ENCODE peak calls at places on chromosome X, in ten cellular contexts. M is AG04449; N is ureter; X is mucosa of descending colon; O is stimulated activated CD8-positive, alpha-beta memory T cell treated with anti-CD3 and anti-CD28 coated beads, Interleukin-4, amount 100 ng/mL, for 24 hours; J is naive thymus-derived CD4-positive, alpha-beta T cell; V is CD4-positive, alpha-beta T cell; K is AG08395; Y is pancreas; Q is H4. I is an unnamed sample.

GRCh38 chrX:78168065-78168464 is 28.6 kb upstream of the TAF9B start:
- DNase-seq in M (no peak), N (no peak), X (no peak), O (no peak), J (no peak), V (no peak), K (no peak), Y (no peak), Q (no peak), I (no peak)

GRCh38 chrX:67545772-67546495 is 2.1 kb downstream of the AR start:
- DNase-seq in M (no peak), N (no peak), X (no peak), O (no peak), J (no peak), V (no peak), K (peak), Y (peak), Q (peak), I (no peak)

GRCh38 chrX:10617964-10618342 is 2.4 kb downstream of the MID1 start:
- DNase-seq in M (no peak), N (no peak), X (no peak), O (no peak), J (no peak), V (no peak), K (no peak), Y (no peak), Q (peak), I (peak)

GRCh38 chrX:18871161-18871880 is 112.6 kb downstream of the PHKA2 start:
- DNase-seq in M (no peak), N (no peak), X (no peak), O (no peak), J (no peak), V (no peak), K (no peak), Y (no peak), Q (no peak), I (no peak)

GRCh38 chrX:120456973-120457372 is 12.1 kb downstream of the LAMP2 start:
- DNase-seq in M (no peak), N (no peak), X (no peak), O (no peak), J (peak), V (no peak), K (peak), Y (no peak), Q (peak), I (no peak)

GRCh38 chrX:50333308-50333707 is 128.7 kb downstream of the CCNB3 start:
- DNase-seq in M (no peak), N (no peak), X (no peak), O (no peak), J (no peak), V (no peak), K (no peak), Y (no peak), Q (no peak), I (no peak)

GRCh38 chrX:100635989-100636320 is 651 bp downstream of the TSPAN6 start:
- DNase-seq in M (no peak), N (no peak), X (no peak), O (no peak), J (no peak), V (peak), K (no peak), Y (no peak), Q (no peak), I (no peak)

GRCh38 chrX:119389214-119389613 is 9.9 kb upstream of the SLC25A43 start:
- DNase-seq in M (no peak), N (no peak), X (no peak), O (no peak), J (no peak), V (no peak), K (no peak), Y (no peak), Q (no peak), I (peak)

GRCh38 chrX:67582436-67582835 is 38.6 kb downstream of the AR start:
- DNase-seq in M (no peak), N (no peak), X (no peak), O (no peak), J (no peak), V (no peak), K (no peak), Y (no peak), Q (no peak), I (no peak)

GRCh38 chrX:54708404-54708803 is 89.7 kb downstream of the ITIH6 start:
- DNase-seq in M (no peak), N (no peak), X (no peak), O (no peak), J (no peak), V (no peak), K (no peak), Y (no peak), Q (no peak), I (no peak)

GRCh38 chrX:136055651-136056221 is 70.5 kb downstream of the SLC9A6 start:
- DNase-seq in M (no peak), N (no peak), X (no peak), O (no peak), J (no peak), V (no peak), K (peak), Y (no peak), Q (no peak), I (no peak)

GRCh38 chrX:46381630-46382029 is 163.6 kb downstream of the ZNF674 start:
- DNase-seq in M (no peak), N (no peak), X (peak), O (peak), J (no peak), V (peak), K (peak), Y (no peak), Q (peak), I (no peak)

GRCh38 chrX:46953137-46953527 is 40.9 kb downstream of the JADE3 start:
- DNase-seq in M (no peak), N (no peak), X (no peak), O (no peak), J (no peak), V (no peak), K (no peak), Y (no peak), Q (no peak), I (no peak)

GRCh38 chrX:10607233-10607632 is 13.2 kb downstream of the MID1 start:
- DNase-seq in M (no peak), N (no peak), X (no peak), O (no peak), J (no peak), V (no peak), K (no peak), Y (no peak), Q (no peak), I (no peak)

GRCh38 chrX:153457827-153458466 is 12.1 kb upstream of the TREX2 start:
- DNase-seq in M (no peak), N (no peak), X (no peak), O (no peak), J (no peak), V (no peak), K (no peak), Y (no peak), Q (no peak), I (no peak)

GRCh38 chrX:11287505-11287904 is 5.7 kb upstream of the AMELX start:
- DNase-seq in M (no peak), N (no peak), X (no peak), O (no peak), J (no peak), V (no peak), K (peak), Y (no peak), Q (no peak), I (no peak)

GRCh38 chrX:110418220-110418856 is 59.7 kb downstream of the RTL9 start:
- DNase-seq in M (no peak), N (peak), X (no peak), O (no peak), J (no peak), V (no peak), K (peak), Y (peak), Q (peak), I (no peak)

GRCh38 chrX:135629342-135629741 is 84.1 kb upstream of the CT45A1 start:
- DNase-seq in M (no peak), N (no peak), X (no peak), O (no peak), J (no peak), V (no peak), K (no peak), Y (no peak), Q (no peak), I (no peak)

GRCh38 chrX:80808160-80808735 is 1.4 kb downstream of the BRWD3 start:
- DNase-seq in M (peak), N (peak), X (peak), O (peak), J (peak), V (peak), K (peak), Y (peak), Q (peak), I (peak)

GRCh38 chrX:107823456-107823855 is 2.2 kb upstream of the MID2 start:
- DNase-seq in M (peak), N (no peak), X (no peak), O (no peak), J (no peak), V (no peak), K (peak), Y (no peak), Q (peak), I (no peak)

GRCh38 chrX:29553542-29553941 is 661.8 kb upstream of the MAGEB2 start:
- DNase-seq in M (no peak), N (no peak), X (no peak), O (no peak), J (no peak), V (no peak), K (no peak), Y (no peak), Q (no peak), I (no peak)

GRCh38 chrX:136667446-136668168 is 19.6 kb downstream of the CD40LG start:
- DNase-seq in M (no peak), N (no peak), X (no peak), O (no peak), J (no peak), V (no peak), K (no peak), Y (no peak), Q (no peak), I (no peak)

GRCh38 chrX:43809463-43809862 is 72.8 kb downstream of the MAOB start:
- DNase-seq in M (no peak), N (no peak), X (no peak), O (no peak), J (no peak), V (no peak), K (peak), Y (no peak), Q (no peak), I (no peak)

GRCh38 chrX:129606918-129607317 is 47.8 kb downstream of the APLN start:
- DNase-seq in M (no peak), N (peak), X (peak), O (peak), J (peak), V (peak), K (peak), Y (peak), Q (peak), I (peak)

GRCh38 chrX:148960060-148960459 is 459.6 kb downstream of the AFF2 start:
- DNase-seq in M (no peak), N (no peak), X (no peak), O (no peak), J (no peak), V (no peak), K (no peak), Y (no peak), Q (peak), I (no peak)

GRCh38 chrX:11757729-11758399 is at the start of gene MSL3:
- DNase-seq in M (no peak), N (no peak), X (peak), O (peak), J (no peak), V (peak), K (peak), Y (peak), Q (no peak), I (peak)

GRCh38 chrX:44400588-44400987 is 57.1 kb upstream of the EFHC2 start:
- DNase-seq in M (peak), N (no peak), X (no peak), O (no peak), J (no peak), V (no peak), K (peak), Y (no peak), Q (peak), I (no peak)

GRCh38 chrX:142977128-142977914 is 48.4 kb upstream of the SPANXN4 start:
- DNase-seq in M (no peak), N (no peak), X (no peak), O (no peak), J (no peak), V (no peak), K (no peak), Y (no peak), Q (no peak), I (no peak)

GRCh38 chrX:110108381-110108796 is 105.5 kb downstream of the TMEM164 start:
- DNase-seq in M (no peak), N (no peak), X (no peak), O (no peak), J (no peak), V (no peak), K (no peak), Y (no peak), Q (peak), I (no peak)

GRCh38 chrX:1224954-1225353 is 12.5 kb upstream of the CRLF2 start:
- DNase-seq in M (no peak), N (no peak), X (no peak), O (no peak), J (no peak), V (no peak), K (no peak), Y (no peak), Q (no peak), I (no peak)

GRCh38 chrX:71623714-71624113 is 5.4 kb upstream of the CXCR3 start:
- DNase-seq in M (no peak), N (no peak), X (peak), O (no peak), J (no peak), V (no peak), K (no peak), Y (no peak), Q (no peak), I (no peak)

GRCh38 chrX:105695451-105695850 is 126.9 kb upstream of the NRK start:
- DNase-seq in M (no peak), N (no peak), X (no peak), O (no peak), J (no peak), V (no peak), K (no peak), Y (no peak), Q (peak), I (no peak)

GRCh38 chrX:15418041-15418706 is 34.0 kb upstream of the VEGFD start:
- DNase-seq in M (peak), N (no peak), X (no peak), O (no peak), J (no peak), V (no peak), K (peak), Y (no peak), Q (no peak), I (no peak)

GRCh38 chrX:16212436-16212835 is 45.2 kb downstream of the MAGEB17 start:
- DNase-seq in M (no peak), N (no peak), X (no peak), O (no peak), J (no peak), V (no peak), K (no peak), Y (peak), Q (peak), I (no peak)

GRCh38 chrX:150324035-150324728 is 38.9 kb upstream of the MAMLD1 start:
- DNase-seq in M (peak), N (no peak), X (no peak), O (no peak), J (no peak), V (no peak), K (peak), Y (peak), Q (peak), I (no peak)

GRCh38 chrX:44898411-44899221 is 25.6 kb downstream of the KDM6A start:
- DNase-seq in M (no peak), N (no peak), X (no peak), O (no peak), J (no peak), V (peak), K (no peak), Y (no peak), Q (peak), I (no peak)